ENCODE peak calls at places on chromosomes 6 and 20, in seven cellular contexts. One of them, this sample, is unnamed.

GRCh38 chr6:122977180-122977579 is 18.9 kb upstream of the CLVS2 start:
- DNase-seq in stimulated activated CD4-positive, alpha-beta T cell treated with anti-CD3 and anti-CD28 coated beads, Interleukin-15, amount 100 ng/mL, for 1 hour: no peak
- DNase-seq in activated naive CD4-positive, alpha-beta T cell: no peak
- DNase-seq in cardiac fibroblast: no peak
- DNase-seq in IMR-90: no peak
- DNase-seq in NCI-H1417: no peak
- DNase-seq in GM13977: no peak
- DNase-seq in this sample: no peak

GRCh38 chr6:137112067-137112355 is 61.4 kb downstream of the IL22RA2 start:
- DNase-seq in stimulated activated CD4-positive, alpha-beta T cell treated with anti-CD3 and anti-CD28 coated beads, Interleukin-15, amount 100 ng/mL, for 1 hour: no peak
- DNase-seq in activated naive CD4-positive, alpha-beta T cell: no peak
- DNase-seq in cardiac fibroblast: peak
- DNase-seq in IMR-90: peak
- DNase-seq in NCI-H1417: no peak
- DNase-seq in GM13977: no peak
- DNase-seq in this sample: no peak

GRCh38 chr20:35144694-35145093 is 2.4 kb downstream of the EDEM2 start:
- DNase-seq in stimulated activated CD4-positive, alpha-beta T cell treated with anti-CD3 and anti-CD28 coated beads, Interleukin-15, amount 100 ng/mL, for 1 hour: no peak
- DNase-seq in activated naive CD4-positive, alpha-beta T cell: no peak
- DNase-seq in cardiac fibroblast: no peak
- DNase-seq in IMR-90: no peak
- DNase-seq in NCI-H1417: no peak
- DNase-seq in GM13977: peak
- DNase-seq in this sample: no peak

GRCh38 chr6:51702851-51703250 is 384.6 kb downstream of the PKHD1 start:
- DNase-seq in stimulated activated CD4-positive, alpha-beta T cell treated with anti-CD3 and anti-CD28 coated beads, Interleukin-15, amount 100 ng/mL, for 1 hour: no peak
- DNase-seq in activated naive CD4-positive, alpha-beta T cell: no peak
- DNase-seq in cardiac fibroblast: no peak
- DNase-seq in IMR-90: no peak
- DNase-seq in NCI-H1417: no peak
- DNase-seq in GM13977: no peak
- DNase-seq in this sample: no peak

GRCh38 chr20:8255945-8256632 is 124.0 kb downstream of the PLCB1 start:
- DNase-seq in stimulated activated CD4-positive, alpha-beta T cell treated with anti-CD3 and anti-CD28 coated beads, Interleukin-15, amount 100 ng/mL, for 1 hour: no peak
- DNase-seq in activated naive CD4-positive, alpha-beta T cell: no peak
- DNase-seq in cardiac fibroblast: no peak
- DNase-seq in IMR-90: no peak
- DNase-seq in NCI-H1417: no peak
- DNase-seq in GM13977: no peak
- DNase-seq in this sample: no peak

GRCh38 chr20:5073154-5074049 is 46.4 kb downstream of the PCNA start:
- DNase-seq in stimulated activated CD4-positive, alpha-beta T cell treated with anti-CD3 and anti-CD28 coated beads, Interleukin-15, amount 100 ng/mL, for 1 hour: no peak
- DNase-seq in activated naive CD4-positive, alpha-beta T cell: no peak
- DNase-seq in cardiac fibroblast: peak
- DNase-seq in IMR-90: peak
- DNase-seq in NCI-H1417: peak
- DNase-seq in GM13977: no peak
- DNase-seq in this sample: no peak

GRCh38 chr6:7505196-7505699 is 36.2 kb upstream of the DSP start:
- DNase-seq in stimulated activated CD4-positive, alpha-beta T cell treated with anti-CD3 and anti-CD28 coated beads, Interleukin-15, amount 100 ng/mL, for 1 hour: no peak
- DNase-seq in activated naive CD4-positive, alpha-beta T cell: no peak
- DNase-seq in cardiac fibroblast: peak
- DNase-seq in IMR-90: peak
- DNase-seq in NCI-H1417: peak
- DNase-seq in GM13977: no peak
- DNase-seq in this sample: no peak

GRCh38 chr20:41247523-41248370 is 69.8 kb downstream of the ZHX3 start:
- DNase-seq in stimulated activated CD4-positive, alpha-beta T cell treated with anti-CD3 and anti-CD28 coated beads, Interleukin-15, amount 100 ng/mL, for 1 hour: no peak
- DNase-seq in activated naive CD4-positive, alpha-beta T cell: no peak
- DNase-seq in cardiac fibroblast: no peak
- DNase-seq in IMR-90: no peak
- DNase-seq in NCI-H1417: no peak
- DNase-seq in GM13977: no peak
- DNase-seq in this sample: no peak

GRCh38 chr6:17096076-17096475 is 5.8 kb upstream of the STMND1 start:
- DNase-seq in stimulated activated CD4-positive, alpha-beta T cell treated with anti-CD3 and anti-CD28 coated beads, Interleukin-15, amount 100 ng/mL, for 1 hour: no peak
- DNase-seq in activated naive CD4-positive, alpha-beta T cell: no peak
- DNase-seq in cardiac fibroblast: peak
- DNase-seq in IMR-90: no peak
- DNase-seq in NCI-H1417: no peak
- DNase-seq in GM13977: no peak
- DNase-seq in this sample: no peak

GRCh38 chr6:152750694-152751093 is at the start of gene VIP:
- DNase-seq in stimulated activated CD4-positive, alpha-beta T cell treated with anti-CD3 and anti-CD28 coated beads, Interleukin-15, amount 100 ng/mL, for 1 hour: no peak
- DNase-seq in activated naive CD4-positive, alpha-beta T cell: no peak
- DNase-seq in cardiac fibroblast: peak
- DNase-seq in IMR-90: peak
- DNase-seq in NCI-H1417: no peak
- DNase-seq in GM13977: no peak
- DNase-seq in this sample: no peak

GRCh38 chr6:128736780-128737179 is 146.2 kb upstream of the LAMA2 start:
- DNase-seq in stimulated activated CD4-positive, alpha-beta T cell treated with anti-CD3 and anti-CD28 coated beads, Interleukin-15, amount 100 ng/mL, for 1 hour: no peak
- DNase-seq in activated naive CD4-positive, alpha-beta T cell: no peak
- DNase-seq in cardiac fibroblast: no peak
- DNase-seq in IMR-90: no peak
- DNase-seq in NCI-H1417: no peak
- DNase-seq in GM13977: no peak
- DNase-seq in this sample: no peak

GRCh38 chr6:29079203-29079602 is 7.9 kb downstream of the OR2B3 start:
- DNase-seq in stimulated activated CD4-positive, alpha-beta T cell treated with anti-CD3 and anti-CD28 coated beads, Interleukin-15, amount 100 ng/mL, for 1 hour: no peak
- DNase-seq in activated naive CD4-positive, alpha-beta T cell: no peak
- DNase-seq in cardiac fibroblast: no peak
- DNase-seq in IMR-90: no peak
- DNase-seq in NCI-H1417: no peak
- DNase-seq in GM13977: no peak
- DNase-seq in this sample: no peak

GRCh38 chr20:57654363-57654997 is 34.3 kb upstream of the ZBP1 start:
- DNase-seq in stimulated activated CD4-positive, alpha-beta T cell treated with anti-CD3 and anti-CD28 coated beads, Interleukin-15, amount 100 ng/mL, for 1 hour: peak
- DNase-seq in activated naive CD4-positive, alpha-beta T cell: peak
- DNase-seq in cardiac fibroblast: peak
- DNase-seq in IMR-90: peak
- DNase-seq in NCI-H1417: peak
- DNase-seq in GM13977: peak
- DNase-seq in this sample: peak

GRCh38 chr20:7883309-7883708 is 56.9 kb downstream of the HAO1 start:
- DNase-seq in stimulated activated CD4-positive, alpha-beta T cell treated with anti-CD3 and anti-CD28 coated beads, Interleukin-15, amount 100 ng/mL, for 1 hour: no peak
- DNase-seq in activated naive CD4-positive, alpha-beta T cell: no peak
- DNase-seq in cardiac fibroblast: no peak
- DNase-seq in IMR-90: no peak
- DNase-seq in NCI-H1417: no peak
- DNase-seq in GM13977: no peak
- DNase-seq in this sample: no peak

GRCh38 chr6:113031591-113031990 is 684.5 kb downstream of the RFPL4B start:
- DNase-seq in stimulated activated CD4-positive, alpha-beta T cell treated with anti-CD3 and anti-CD28 coated beads, Interleukin-15, amount 100 ng/mL, for 1 hour: no peak
- DNase-seq in activated naive CD4-positive, alpha-beta T cell: no peak
- DNase-seq in cardiac fibroblast: no peak
- DNase-seq in IMR-90: no peak
- DNase-seq in NCI-H1417: peak
- DNase-seq in GM13977: no peak
- DNase-seq in this sample: no peak

GRCh38 chr20:2706688-2707352 is 14.2 kb downstream of the EBF4 start:
- DNase-seq in stimulated activated CD4-positive, alpha-beta T cell treated with anti-CD3 and anti-CD28 coated beads, Interleukin-15, amount 100 ng/mL, for 1 hour: no peak
- DNase-seq in activated naive CD4-positive, alpha-beta T cell: no peak
- DNase-seq in cardiac fibroblast: no peak
- DNase-seq in IMR-90: no peak
- DNase-seq in NCI-H1417: no peak
- DNase-seq in GM13977: no peak
- DNase-seq in this sample: no peak

GRCh38 chr6:129860901-129861665 is at the start of gene TMEM244:
- DNase-seq in stimulated activated CD4-positive, alpha-beta T cell treated with anti-CD3 and anti-CD28 coated beads, Interleukin-15, amount 100 ng/mL, for 1 hour: no peak
- DNase-seq in activated naive CD4-positive, alpha-beta T cell: no peak
- DNase-seq in cardiac fibroblast: peak
- DNase-seq in IMR-90: peak
- DNase-seq in NCI-H1417: no peak
- DNase-seq in GM13977: no peak
- DNase-seq in this sample: no peak

GRCh38 chr6:134253681-134254080 is 64.2 kb downstream of the SGK1 start:
- DNase-seq in stimulated activated CD4-positive, alpha-beta T cell treated with anti-CD3 and anti-CD28 coated beads, Interleukin-15, amount 100 ng/mL, for 1 hour: no peak
- DNase-seq in activated naive CD4-positive, alpha-beta T cell: no peak
- DNase-seq in cardiac fibroblast: peak
- DNase-seq in IMR-90: peak
- DNase-seq in NCI-H1417: no peak
- DNase-seq in GM13977: no peak
- DNase-seq in this sample: no peak

GRCh38 chr6:108268845-108269244 is 8.0 kb upstream of the SNX3 start:
- DNase-seq in stimulated activated CD4-positive, alpha-beta T cell treated with anti-CD3 and anti-CD28 coated beads, Interleukin-15, amount 100 ng/mL, for 1 hour: no peak
- DNase-seq in activated naive CD4-positive, alpha-beta T cell: no peak
- DNase-seq in cardiac fibroblast: no peak
- DNase-seq in IMR-90: no peak
- DNase-seq in NCI-H1417: no peak
- DNase-seq in GM13977: no peak
- DNase-seq in this sample: no peak

GRCh38 chr6:21885532-21886089 is 292.1 kb downstream of the SOX4 start:
- DNase-seq in stimulated activated CD4-positive, alpha-beta T cell treated with anti-CD3 and anti-CD28 coated beads, Interleukin-15, amount 100 ng/mL, for 1 hour: no peak
- DNase-seq in activated naive CD4-positive, alpha-beta T cell: no peak
- DNase-seq in cardiac fibroblast: peak
- DNase-seq in IMR-90: peak
- DNase-seq in NCI-H1417: no peak
- DNase-seq in GM13977: no peak
- DNase-seq in this sample: peak

GRCh38 chr6:15874821-15875220 is 212.0 kb upstream of the DTNBP1 start:
- DNase-seq in stimulated activated CD4-positive, alpha-beta T cell treated with anti-CD3 and anti-CD28 coated beads, Interleukin-15, amount 100 ng/mL, for 1 hour: no peak
- DNase-seq in activated naive CD4-positive, alpha-beta T cell: no peak
- DNase-seq in cardiac fibroblast: peak
- DNase-seq in IMR-90: peak
- DNase-seq in NCI-H1417: no peak
- DNase-seq in GM13977: no peak
- DNase-seq in this sample: no peak

GRCh38 chr20:50146732-50147662 is 6.5 kb downstream of the PEDS1 start:
- DNase-seq in stimulated activated CD4-positive, alpha-beta T cell treated with anti-CD3 and anti-CD28 coated beads, Interleukin-15, amount 100 ng/mL, for 1 hour: peak
- DNase-seq in activated naive CD4-positive, alpha-beta T cell: peak
- DNase-seq in cardiac fibroblast: no peak
- DNase-seq in IMR-90: peak
- DNase-seq in NCI-H1417: no peak
- DNase-seq in GM13977: peak
- DNase-seq in this sample: no peak

GRCh38 chr6:43914272-43915147 is 144.5 kb downstream of the VEGFA start:
- DNase-seq in stimulated activated CD4-positive, alpha-beta T cell treated with anti-CD3 and anti-CD28 coated beads, Interleukin-15, amount 100 ng/mL, for 1 hour: no peak
- DNase-seq in activated naive CD4-positive, alpha-beta T cell: no peak
- DNase-seq in cardiac fibroblast: no peak
- DNase-seq in IMR-90: no peak
- DNase-seq in NCI-H1417: no peak
- DNase-seq in GM13977: no peak
- DNase-seq in this sample: no peak

GRCh38 chr6:1678201-1678600 is 68.5 kb downstream of the FOXC1 start:
- DNase-seq in stimulated activated CD4-positive, alpha-beta T cell treated with anti-CD3 and anti-CD28 coated beads, Interleukin-15, amount 100 ng/mL, for 1 hour: no peak
- DNase-seq in activated naive CD4-positive, alpha-beta T cell: no peak
- DNase-seq in cardiac fibroblast: no peak
- DNase-seq in IMR-90: no peak
- DNase-seq in NCI-H1417: no peak
- DNase-seq in GM13977: no peak
- DNase-seq in this sample: no peak

GRCh38 chr6:7730852-7731251 is 5.0 kb downstream of the BMP6 start:
- DNase-seq in stimulated activated CD4-positive, alpha-beta T cell treated with anti-CD3 and anti-CD28 coated beads, Interleukin-15, amount 100 ng/mL, for 1 hour: no peak
- DNase-seq in activated naive CD4-positive, alpha-beta T cell: no peak
- DNase-seq in cardiac fibroblast: peak
- DNase-seq in IMR-90: peak
- DNase-seq in NCI-H1417: no peak
- DNase-seq in GM13977: no peak
- DNase-seq in this sample: no peak

This sample was measured in D721Med.